ENCODE peak calls at places on chromosomes 6 and 20, in five cellular contexts. N is tibial nerve, K is OCI-LY7, A is psoas muscle, O is cardiac fibroblast. V is an unnamed sample.
A peak's percentile ranks its signal among the peaks of the same experiment; 100 is the strongest.

GRCh38 chr6:148874698-148875293 is 128.0 kb downstream of the UST start:
- DNase-seq in N (no peak), K (no peak), A (no peak), O (peak; percentile 30), V (no peak)

GRCh38 chr20:62740286-62741141 is 31.9 kb downstream of the NTSR1 start:
- DNase-seq in N (no peak), K (no peak), A (peak; percentile 67), O (peak; percentile 94), V (no peak)

GRCh38 chr6:166955865-166956443 is 396 bp downstream of the RNASET2 start:
- DNase-seq in N (no peak), K (peak; percentile 57), A (peak; percentile 62), O (no peak), V (no peak)

GRCh38 chr6:35596448-35597442 is 84.0 kb upstream of the TULP1 start:
- DNase-seq in N (no peak), K (no peak), A (no peak), O (peak; percentile 83), V (no peak)

GRCh38 chr6:29809249-29809648 is 18.4 kb upstream of the HLA-G start:
- DNase-seq in N (no peak), K (no peak), A (no peak), O (no peak), V (no peak)

GRCh38 chr6:68968301-68968649 is 333.2 kb downstream of the ADGRB3 start:
- DNase-seq in N (no peak), K (no peak), A (no peak), O (no peak), V (no peak)

GRCh38 chr6:3247255-3248146 is 11.2 kb upstream of the PSMG4 start:
- DNase-seq in N (peak; percentile 40), K (no peak), A (no peak), O (peak; percentile 86), V (no peak)

GRCh38 chr6:157107915-157108651 is 215.2 kb downstream of the TMEM242 start:
- DNase-seq in N (no peak), K (no peak), A (no peak), O (peak; percentile 95), V (no peak)

GRCh38 chr6:36594816-36595167 is 630 bp downstream of the SRSF3 start:
- DNase-seq in N (no peak), K (peak; percentile 45), A (no peak), O (peak; percentile 35), V (peak; percentile 49)

GRCh38 chr6:157287247-157287850 is 36.0 kb downstream of the TMEM242 start:
- DNase-seq in N (no peak), K (no peak), A (no peak), O (no peak), V (no peak)

GRCh38 chr20:51553897-51554504 is 11.5 kb upstream of the NFATC2 start:
- DNase-seq in N (no peak), K (no peak), A (no peak), O (peak; percentile 58), V (no peak)

GRCh38 chr6:133855599-133855972 is 33.3 kb upstream of the TCF21 start:
- DNase-seq in N (no peak), K (no peak), A (no peak), O (no peak), V (no peak)

GRCh38 chr20:25284131-25284601 is 36.3 kb downstream of the PYGB start:
- DNase-seq in N (peak; percentile 6), K (no peak), A (no peak), O (no peak), V (peak; percentile 76)

GRCh38 chr6:50966532-50966931 is 147.9 kb downstream of the TFAP2B start:
- DNase-seq in N (no peak), K (peak; percentile 33), A (no peak), O (no peak), V (no peak)

GRCh38 chr6:116158641-116159040 is 32.7 kb upstream of the COL10A1 start:
- DNase-seq in N (no peak), K (no peak), A (no peak), O (peak; percentile 48), V (no peak)

GRCh38 chr6:28544211-28544610 is 18.5 kb downstream of the GPX5 start:
- DNase-seq in N (no peak), K (no peak), A (no peak), O (no peak), V (no peak)

GRCh38 chr6:132490024-132490423 is 22.9 kb downstream of the STX7 start:
- DNase-seq in N (no peak), K (peak; percentile 48), A (peak; percentile 51), O (peak; percentile 69), V (peak; percentile 87)

GRCh38 chr6:29924731-29925130 is 17.6 kb upstream of the HLA-A start:
- DNase-seq in N (no peak), K (no peak), A (no peak), O (peak; percentile 13), V (no peak)

GRCh38 chr20:36591854-36592641 is 13.5 kb upstream of the RAB5IF start:
- DNase-seq in N (no peak), K (no peak), A (no peak), O (no peak), V (no peak)

GRCh38 chr20:53623454-53624206 is 30.0 kb upstream of the ZNF217 start:
- DNase-seq in N (peak; percentile 61), K (peak; percentile 59), A (peak; percentile 72), O (peak; percentile 88), V (peak; percentile 82)

GRCh38 chr6:153162646-153163045 is 31.6 kb upstream of the RGS17 start:
- DNase-seq in N (no peak), K (no peak), A (no peak), O (peak; percentile 15), V (no peak)

GRCh38 chr6:50905297-50905696 is 86.6 kb downstream of the TFAP2B start:
- DNase-seq in N (no peak), K (no peak), A (no peak), O (no peak), V (no peak)

GRCh38 chr6:16321826-16322225 is 83.4 kb downstream of the GMPR start:
- DNase-seq in N (no peak), K (no peak), A (no peak), O (no peak), V (no peak)

GRCh38 chr6:9659848-9660247 is 755.0 kb downstream of the TFAP2A start:
- DNase-seq in N (no peak), K (no peak), A (peak; percentile 65), O (no peak), V (no peak)

GRCh38 chr6:163536770-163537169 is 122.3 kb downstream of the QKI start:
- DNase-seq in N (no peak), K (no peak), A (no peak), O (peak; percentile 51), V (no peak)

GRCh38 chr20:62371588-62372041 is 4.5 kb upstream of the LAMA5 start:
- DNase-seq in N (no peak), K (no peak), A (no peak), O (no peak), V (no peak)

GRCh38 chr6:36118550-36119107 is 11.7 kb upstream of the MAPK13 start:
- DNase-seq in N (no peak), K (no peak), A (peak; percentile 74), O (peak; percentile 48), V (no peak)

GRCh38 chr20:60629206-60629605 is 622.9 kb upstream of the CDH4 start:
- DNase-seq in N (no peak), K (no peak), A (no peak), O (no peak), V (no peak)

GRCh38 chr6:87104657-87105056 is 9.8 kb upstream of the CGA start:
- DNase-seq in N (no peak), K (no peak), A (no peak), O (no peak), V (no peak)

GRCh38 chr6:94501546-94501945 is 1075.8 kb upstream of the MANEA start:
- DNase-seq in N (no peak), K (no peak), A (no peak), O (no peak), V (no peak)

GRCh38 chr6:157366648-157367047 is 14.3 kb upstream of the ZDHHC14 start:
- DNase-seq in N (no peak), K (no peak), A (no peak), O (no peak), V (no peak)

GRCh38 chr6:39347906-39348585 is 25.5 kb upstream of the KCNK16 start:
- DNase-seq in N (peak; percentile 68), K (peak; percentile 47), A (peak; percentile 78), O (peak; percentile 70), V (peak; percentile 41)

GRCh38 chr20:3798405-3798768 is 2.3 kb downstream of the CDC25B start:
- DNase-seq in N (no peak), K (no peak), A (peak; percentile 39), O (no peak), V (no peak)

GRCh38 chr6:96792791-96793190 is 44.5 kb downstream of the GPR63 start:
- DNase-seq in N (no peak), K (no peak), A (no peak), O (no peak), V (no peak)
- TF ChIP-seq CTCF in N (no peak), K (no peak), A (no peak), O (no peak), V (no peak)

DNA sequence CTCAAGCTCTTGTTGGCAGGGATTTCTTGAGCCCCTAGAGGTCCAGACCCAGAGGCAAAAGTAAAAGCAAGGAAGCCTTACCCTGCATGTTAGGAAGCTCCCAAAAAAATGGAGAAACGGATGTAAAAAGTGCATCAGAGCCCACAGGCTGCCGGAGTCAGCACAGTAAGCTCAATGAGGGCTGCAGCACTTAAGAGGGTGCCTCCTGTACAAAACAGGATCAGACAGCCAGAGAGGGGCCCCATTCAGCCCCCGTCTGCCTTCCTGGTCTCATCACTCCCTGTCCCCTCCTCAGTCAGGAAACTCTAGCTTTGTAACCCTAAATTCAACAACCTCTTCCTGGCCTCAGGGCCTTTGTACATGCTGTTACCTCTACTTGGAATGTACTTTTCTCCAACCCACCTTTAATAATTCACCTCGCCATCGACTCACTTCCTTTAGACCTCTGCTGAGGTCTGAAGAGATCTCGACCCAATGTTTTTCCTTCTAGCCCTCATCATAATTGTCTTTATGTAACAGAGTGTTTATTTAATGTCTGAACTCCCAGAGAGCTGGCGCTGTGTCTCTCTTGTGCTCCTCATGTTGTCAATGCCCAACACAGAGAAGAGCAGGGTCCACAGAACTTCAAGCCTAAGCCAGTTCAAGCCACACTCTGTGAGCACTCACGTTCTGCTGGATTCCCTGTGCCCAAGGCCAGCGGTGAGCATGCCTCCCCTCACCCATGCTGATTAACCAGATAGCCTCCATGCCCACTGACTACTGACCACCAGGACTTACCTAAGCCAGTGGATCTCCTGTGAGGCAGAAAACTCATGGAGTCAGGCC is 2.8 kb upstream of the PLCG1 start:
- DNase-seq in N (no peak), K (no peak), A (no peak), O (no peak), V (no peak)
- H3K4me3 ChIP-seq in N (no peak overlapping the region), K (no peak overlapping the region), A (no peak overlapping the region), O (no peak overlapping the region), V (no peak overlapping the region)

GRCh38 chr6:45310118-45310788 is 17.9 kb upstream of the RUNX2 start:
- DNase-seq in N (no peak), K (no peak), A (no peak), O (no peak), V (no peak)
- TF ChIP-seq CTCF in N (no peak), K (no peak), A (no peak), O (no peak), V (no peak)

GRCh38 chr6:32460528-32460927 is 20.8 kb downstream of the HLA-DRA start:
- DNase-seq in N (no peak), K (peak; percentile 36), A (no peak), O (no peak), V (no peak)

GRCh38 chr6:32457054-32457453 is 17.4 kb downstream of the HLA-DRA start:
- DNase-seq in N (no peak), K (no peak), A (no peak), O (no peak), V (no peak)

GRCh38 chr6:32462609-32463008 is 22.9 kb downstream of the HLA-DRA start:
- DNase-seq in N (no peak), K (no peak), A (no peak), O (no peak), V (no peak)

GRCh38 chr6:32461493-32461892 is 21.8 kb downstream of the HLA-DRA start:
- DNase-seq in N (no peak), K (no peak), A (no peak), O (no peak), V (no peak)

GRCh38 chr6:32459781-32460424 is 20.2 kb downstream of the HLA-DRA start:
- DNase-seq in N (no peak), K (no peak), A (no peak), O (no peak), V (no peak)
- H3K4me3 ChIP-seq in N (peak overlapping the region; percentile 42), K (no peak overlapping the region), A (no peak overlapping the region), O (peak overlapping the region; percentile 14), V (peak overlapping the region; percentile 25)